ENCODE peak calls at places on chromosomes 12 and 14, in nine cellular contexts. C, D, L, K, B, A, P, F and Z are unnamed samples.

GRCh38 chr12:71900091-71900490 is 38.6 kb upstream of the TPH2 start:
- DNase-seq in C (no peak), D (peak; percentile 43), L (no peak), K (peak; percentile 26), B (peak; percentile 11), A (no peak), P (no peak), F (no peak), Z (peak; percentile 35)

GRCh38 chr14:99430491-99430890 is 50.2 kb downstream of the SETD3 start:
- DNase-seq in C (no peak), D (peak; percentile 13), L (no peak), K (no peak), B (no peak), A (no peak), P (peak; percentile 68), F (peak; percentile 43), Z (no peak)

GRCh38 chr14:53929871-53930685 is 26.5 kb downstream of the BMP4 start:
- DNase-seq in C (no peak), D (no peak), L (peak; percentile 4), K (no peak), B (no peak), A (no peak), P (peak; percentile 78), F (peak; percentile 62), Z (no peak)

GRCh38 chr12:108825205-108825950 is 32.0 kb downstream of the SSH1 start:
- DNase-seq in C (peak; percentile 34), D (no peak), L (no peak), K (peak; percentile 53), B (peak; percentile 48), A (no peak), P (no peak), F (no peak), Z (peak; percentile 78)

GRCh38 chr12:5123921-5124320 is 80.2 kb downstream of the KCNA5 start:
- DNase-seq in C (no peak), D (no peak), L (no peak), K (no peak), B (no peak), A (no peak), P (no peak), F (no peak), Z (no peak)

GRCh38 chr12:92743026-92743425 is 40.2 kb downstream of the PLEKHG7 start:
- DNase-seq in C (no peak), D (no peak), L (no peak), K (no peak), B (no peak), A (no peak), P (no peak), F (no peak), Z (no peak)

GRCh38 chr14:94965551-94966339 is 191.6 kb downstream of the DICER1 start:
- DNase-seq in C (no peak), D (no peak), L (no peak), K (no peak), B (no peak), A (no peak), P (no peak), F (no peak), Z (no peak)

GRCh38 chr14:97703006-97703760 is 906.0 kb downstream of the VRK1 start:
- DNase-seq in C (no peak), D (no peak), L (no peak), K (no peak), B (no peak), A (no peak), P (no peak), F (no peak), Z (no peak)

GRCh38 chr12:12474931-12475485 is 87.7 kb downstream of the DUSP16 start:
- DNase-seq in C (no peak), D (peak; percentile 80), L (no peak), K (no peak), B (peak; percentile 23), A (no peak), P (no peak), F (no peak), Z (peak; percentile 38)

GRCh38 chr14:105480807-105481801 is 5.6 kb upstream of the CRIP1 start:
- DNase-seq in C (peak; percentile 95), D (peak; percentile 93), L (no peak), K (peak; percentile 86), B (peak; percentile 93), A (peak; percentile 92), P (peak; percentile 98), F (peak; percentile 92), Z (peak; percentile 81)

GRCh38 chr14:92959189-92959531 is 36.2 kb downstream of the CHGA start:
- DNase-seq in C (no peak), D (no peak), L (no peak), K (no peak), B (no peak), A (no peak), P (no peak), F (no peak), Z (no peak)

GRCh38 chr12:90067791-90068190 is 359.2 kb upstream of the ATP2B1 start:
- DNase-seq in C (no peak), D (no peak), L (no peak), K (no peak), B (no peak), A (no peak), P (no peak), F (no peak), Z (no peak)

GRCh38 chr14:53875337-53875897 is 81.2 kb downstream of the BMP4 start:
- DNase-seq in C (no peak), D (no peak), L (no peak), K (no peak), B (peak; percentile 29), A (no peak), P (no peak), F (no peak), Z (no peak)

GRCh38 chr12:48067250-48067938 is 38.5 kb downstream of the SENP1 start:
- DNase-seq in C (peak; percentile 74), D (no peak), L (no peak), K (no peak), B (no peak), A (no peak), P (no peak), F (no peak), Z (no peak)

GRCh38 chr14:68798621-68799020 is 5.8 kb upstream of the ZFP36L1 start:
- DNase-seq in C (no peak), D (no peak), L (no peak), K (no peak), B (no peak), A (no peak), P (no peak), F (no peak), Z (no peak)

GRCh38 chr14:89303452-89304435 is 113.3 kb downstream of the FOXN3 start:
- DNase-seq in C (peak; percentile 67), D (peak; percentile 83), L (no peak), K (peak; percentile 95), B (peak; percentile 83), A (peak; percentile 71), P (peak; percentile 28), F (peak; percentile 22), Z (peak; percentile 83)

GRCh38 chr12:26642361-26642760 is 190.6 kb downstream of the ITPR2 start:
- DNase-seq in C (no peak), D (no peak), L (no peak), K (peak; percentile 54), B (peak; percentile 13), A (no peak), P (no peak), F (no peak), Z (peak; percentile 61)

GRCh38 chr12:52575256-52575655 is 1.6 kb upstream of the KRT74 start:
- DNase-seq in C (no peak), D (no peak), L (no peak), K (no peak), B (no peak), A (no peak), P (no peak), F (no peak), Z (no peak)
- H3K4me3 ChIP-seq in C (no peak overlapping the region), D (no peak overlapping the region), L (no peak overlapping the region), K (no peak overlapping the region), B (no peak overlapping the region), A (no peak overlapping the region), P (no peak overlapping the region), F (no peak overlapping the region), Z (no peak overlapping the region)

GRCh38 chr12:15164997-15165659 is 56.1 kb downstream of the RERG start:
- DNase-seq in C (no peak), D (no peak), L (no peak), K (peak; percentile 87), B (peak; percentile 52), A (peak; percentile 47), P (no peak), F (no peak), Z (peak; percentile 60)
- H3K4me3 ChIP-seq in C (no peak overlapping the region), D (no peak overlapping the region), L (no peak overlapping the region), K (no peak overlapping the region), B (no peak overlapping the region), A (no peak overlapping the region), P (no peak overlapping the region), F (no peak overlapping the region), Z (no peak overlapping the region)

GRCh38 chr14:64501326-64502171 is 2.1 kb downstream of the ZBTB25 start:
- DNase-seq in C (peak; percentile 23), D (peak; percentile 46), L (no peak), K (peak; percentile 63), B (peak; percentile 88), A (peak; percentile 32), P (no peak), F (no peak), Z (peak; percentile 85)
- H3K4me3 ChIP-seq in C (no peak overlapping the region), D (no peak overlapping the region), L (peak overlapping the region; percentile 94), K (no peak overlapping the region), B (no peak overlapping the region), A (peak overlapping the region; percentile 89), P (no peak overlapping the region), F (peak overlapping the region; percentile 80), Z (peak overlapping the region; percentile 83)

GRCh38 chr12:94768398-94769039 is 118.2 kb upstream of the TMCC3 start:
- DNase-seq in C (no peak), D (peak; percentile 52), L (no peak), K (no peak), B (no peak), A (no peak), P (no peak), F (no peak), Z (no peak)

GRCh38 chr12:94769746-94770396 is 119.5 kb upstream of the TMCC3 start:
- DNase-seq in C (no peak), D (no peak), L (no peak), K (no peak), B (no peak), A (no peak), P (no peak), F (no peak), Z (no peak)

GRCh38 chr12:94770397-94770759 is 120.0 kb upstream of the TMCC3 start:
- DNase-seq in C (no peak), D (no peak), L (no peak), K (no peak), B (no peak), A (no peak), P (no peak), F (no peak), Z (no peak)

GRCh38 chr12:94767971-94768370 is 117.6 kb upstream of the TMCC3 start:
- DNase-seq in C (peak; percentile 11), D (peak; percentile 65), L (no peak), K (no peak), B (peak; percentile 29), A (no peak), P (no peak), F (no peak), Z (no peak)

GRCh38 chr12:94769040-94769420 is 118.7 kb upstream of the TMCC3 start:
- DNase-seq in C (no peak), D (peak; percentile 52), L (no peak), K (no peak), B (peak; percentile 30), A (no peak), P (no peak), F (no peak), Z (no peak)
- H3K4me3 ChIP-seq in C (no peak overlapping the region), D (no peak overlapping the region), L (no peak overlapping the region), K (no peak overlapping the region), B (no peak overlapping the region), A (no peak overlapping the region), P (no peak overlapping the region), F (no peak overlapping the region), Z (no peak overlapping the region)

GRCh38 chr12:102955926-102956737 is 1.3 kb upstream of the ASCL1 start:
- DNase-seq in C (no peak), D (no peak), L (no peak), K (no peak), B (no peak), A (no peak), P (peak; percentile 81), F (peak; percentile 76), Z (no peak)
- H3K4me3 ChIP-seq in C (no peak overlapping the region), D (no peak overlapping the region), L (no peak overlapping the region), K (no peak overlapping the region), B (no peak overlapping the region), A (no peak overlapping the region), P (peak overlapping the region; percentile 41), F (peak overlapping the region; percentile 65), Z (no peak overlapping the region)